ENCODE peak calls at places on chromosomes 2 and 18, in six cellular contexts. O, M, F, X, H and K are unnamed samples.

GRCh38 chr2:3738454-3738853 is 35.1 kb downstream of the DCDC2C start:
- DNase-seq in O (no peak), M (peak; percentile 1), F (no peak), X (peak; percentile 33), H (no peak), K (no peak)

GRCh38 chr2:61144697-61145268 is 17.2 kb upstream of the C2orf74 start:
- DNase-seq in O (no peak), M (peak; percentile 95), F (peak; percentile 95), X (peak; percentile 99), H (peak; percentile 86), K (peak; percentile 91)

GRCh38 chr18:51522338-51522737 is 324.9 kb upstream of the MEX3C start:
- DNase-seq in O (no peak), M (no peak), F (no peak), X (no peak), H (no peak), K (no peak)

GRCh38 chr2:67772216-67773180 is 290.3 kb downstream of the C1D start:
- DNase-seq in O (no peak), M (peak; percentile 17), F (no peak), X (peak; percentile 64), H (no peak), K (no peak)

GRCh38 chr18:9700261-9700796 is 7.8 kb upstream of the RAB31 start:
- DNase-seq in O (no peak), M (peak; percentile 37), F (no peak), X (no peak), H (no peak), K (no peak)

GRCh38 chr2:190062617-190063016 is at the start of gene MSTN:
- DNase-seq in O (no peak), M (no peak), F (no peak), X (no peak), H (no peak), K (no peak)

GRCh38 chr2:69306897-69307695 is 79.9 kb downstream of the GFPT1 start:
- DNase-seq in O (no peak), M (peak; percentile 86), F (peak; percentile 90), X (peak; percentile 86), H (peak; percentile 86), K (peak; percentile 60)

GRCh38 chr2:238689331-238689730 is 158.6 kb upstream of the TWIST2 start:
- DNase-seq in O (no peak), M (no peak), F (no peak), X (no peak), H (no peak), K (no peak)

GRCh38 chr2:71531522-71532047 is 78.2 kb downstream of the DYSF start:
- DNase-seq in O (no peak), M (peak; percentile 49), F (no peak), X (no peak), H (no peak), K (no peak)

GRCh38 chr2:6081955-6082354 is 389.8 kb downstream of the SOX11 start:
- DNase-seq in O (no peak), M (no peak), F (no peak), X (no peak), H (no peak), K (no peak)

GRCh38 chr2:65315042-65315441 is 87.4 kb downstream of the ACTR2 start:
- DNase-seq in O (no peak), M (peak; percentile 28), F (no peak), X (no peak), H (no peak), K (no peak)

GRCh38 chr2:230130668-230131364 is 62.1 kb upstream of the SLC16A14 start:
- DNase-seq in O (no peak), M (peak; percentile 86), F (peak; percentile 55), X (peak; percentile 97), H (peak; percentile 38), K (no peak)

GRCh38 chr2:207260021-207260420 is 94.3 kb upstream of the KLF7 start:
- DNase-seq in O (no peak), M (no peak), F (no peak), X (no peak), H (no peak), K (no peak)

GRCh38 chr2:207257291-207258190 is 91.8 kb upstream of the KLF7 start:
- DNase-seq in O (no peak), M (peak; percentile 72), F (no peak), X (no peak), H (no peak), K (no peak)

GRCh38 chr2:207264310-207264709 is 98.6 kb upstream of the KLF7 start:
- DNase-seq in O (no peak), M (no peak), F (no peak), X (peak; percentile 40), H (no peak), K (no peak)

GRCh38 chr2:207258191-207258991 is 92.6 kb upstream of the KLF7 start:
- DNase-seq in O (no peak), M (peak; percentile 100), F (peak; percentile 69), X (peak; percentile 80), H (peak; percentile 56), K (peak; percentile 84)

GRCh38 chr2:207260947-207261346 is 95.2 kb upstream of the KLF7 start:
- DNase-seq in O (no peak), M (peak; percentile 57), F (no peak), X (no peak), H (no peak), K (no peak)
- H3K4me1 ChIP-seq in O (peaks cover 26% of the 10 kb centered on the region), M (peaks cover 12% of the 10 kb centered on the region), F (peaks cover 28% of the 10 kb centered on the region), X (peaks cover 19% of the 10 kb centered on the region), H (no peaks in the 10 kb centered on the region), K (peaks cover 15% of the 10 kb centered on the region)

GRCh38 chr2:160292225-160292624 is 92.2 kb upstream of the ITGB6 start:
- DNase-seq in O (no peak), M (no peak), F (no peak), X (no peak), H (no peak), K (no peak)

GRCh38 chr2:160290590-160290989 is 90.5 kb upstream of the ITGB6 start:
- DNase-seq in O (no peak), M (peak; percentile 30), F (no peak), X (no peak), H (no peak), K (no peak)

GRCh38 chr2:160293401-160293911 is 93.4 kb upstream of the ITGB6 start:
- DNase-seq in O (no peak), M (peak; percentile 88), F (no peak), X (no peak), H (no peak), K (no peak)

GRCh38 chr2:160289803-160290202 is 89.7 kb upstream of the ITGB6 start:
- DNase-seq in O (no peak), M (no peak), F (no peak), X (no peak), H (no peak), K (no peak)

DNA sequence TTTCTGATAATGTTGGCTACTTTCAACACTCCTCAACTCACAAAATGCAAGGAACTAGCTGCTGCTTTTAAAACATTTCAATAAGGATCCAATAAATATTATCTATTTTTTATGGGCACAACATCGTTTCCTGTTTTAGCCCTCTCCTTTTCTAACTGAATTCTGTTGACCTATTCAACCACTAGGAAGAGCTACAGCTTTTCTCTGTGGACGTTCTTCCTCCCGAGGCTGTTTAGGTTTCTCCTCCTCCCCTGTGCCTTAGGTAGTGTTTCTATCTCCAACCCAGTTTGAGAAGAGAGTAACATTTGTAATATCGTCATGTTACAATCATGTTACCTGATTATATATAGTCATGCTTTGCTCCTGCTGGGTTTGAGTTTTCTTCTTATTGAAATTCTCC is 91.3 kb upstream of the ITGB6 start:
- DNase-seq in O (no peak), M (no peak), F (no peak), X (no peak), H (no peak), K (no peak)
- H3K4me1 ChIP-seq in O (peaks cover 54% of the 10 kb centered on the region), M (peaks cover 9% of the 10 kb centered on the region), F (peaks cover 49% of the 10 kb centered on the region), X (peaks cover 58% of the 10 kb centered on the region), H (peaks cover 5% of the 10 kb centered on the region), K (no peaks in the 10 kb centered on the region)

GRCh38 chr2:33131108-33131507 is 184.4 kb downstream of the LTBP1 start:
- DNase-seq in O (no peak), M (no peak), F (no peak), X (no peak), H (no peak), K (no peak)

GRCh38 chr2:33130544-33130943 is 183.8 kb downstream of the LTBP1 start:
- DNase-seq in O (no peak), M (peak; percentile 52), F (no peak), X (no peak), H (no peak), K (no peak)

GRCh38 chr2:33131820-33132219 is 185.1 kb downstream of the LTBP1 start:
- DNase-seq in O (no peak), M (no peak), F (no peak), X (no peak), H (no peak), K (no peak)

GRCh38 chr2:33129261-33129660 is 182.5 kb downstream of the LTBP1 start:
- DNase-seq in O (no peak), M (no peak), F (no peak), X (no peak), H (no peak), K (no peak)

DNA sequence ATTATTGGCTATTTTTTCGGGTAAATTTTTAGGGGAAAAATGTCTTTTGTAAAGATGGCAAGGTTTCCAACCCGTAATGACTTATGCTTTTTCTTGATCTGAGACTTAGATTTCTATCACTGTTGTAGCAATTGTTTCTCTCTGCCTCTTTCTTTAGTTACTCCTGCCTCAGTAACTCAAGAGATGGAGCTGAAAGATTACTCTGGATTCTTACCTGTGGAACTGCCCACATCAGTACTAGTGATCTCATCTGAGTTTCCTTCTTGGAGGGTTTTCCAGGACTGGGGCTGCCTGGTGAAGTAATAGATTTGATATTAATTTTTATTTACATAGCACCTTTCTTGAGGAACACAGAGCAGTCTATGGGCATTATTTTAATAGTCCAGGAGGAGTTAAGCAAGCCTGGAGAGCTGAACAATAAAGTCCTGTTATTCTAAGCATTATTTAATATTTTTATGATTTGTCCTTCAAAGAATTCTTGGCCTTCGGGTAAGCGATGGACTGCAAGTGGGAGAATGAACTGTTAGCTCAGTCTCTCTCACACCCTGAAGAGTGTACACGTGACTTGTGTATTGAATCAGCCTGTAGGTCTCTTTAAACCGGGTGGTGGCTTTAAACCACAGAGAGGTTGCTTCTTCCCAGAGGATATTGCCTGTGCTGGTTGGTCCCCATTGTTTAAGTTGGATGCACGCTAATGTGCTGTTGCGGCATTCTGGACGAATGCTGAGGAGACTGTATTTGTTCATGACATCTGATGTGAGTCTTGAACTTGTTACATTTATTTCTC is 183.1 kb downstream of the LTBP1 start:
- DNase-seq in O (no peak), M (peak; percentile 85), F (no peak), X (no peak), H (no peak), K (no peak)
- H3K4me1 ChIP-seq in O (peaks cover 20% of the 10 kb centered on the region), M (peaks cover 9% of the 10 kb centered on the region), F (peaks cover 30% of the 10 kb centered on the region), X (no peaks in the 10 kb centered on the region), H (no peaks in the 10 kb centered on the region), K (no peaks in the 10 kb centered on the region)

GRCh38 chr18:49492694-49493033 is 5.6 kb upstream of the C18orf32 start:
- DNase-seq in O (no peak), M (no peak), F (no peak), X (no peak), H (no peak), K (no peak)
- H3K4me1 ChIP-seq in O (peaks cover 33% of the 10 kb centered on the region), M (peaks cover 2% of the 10 kb centered on the region), F (peaks cover 3% of the 10 kb centered on the region), X (peaks cover 27% of the 10 kb centered on the region), H (peaks cover 5% of the 10 kb centered on the region), K (peaks cover 3% of the 10 kb centered on the region)